ENCODE peak calls at places on chromosomes 5 and 9, in six cellular contexts. K is iris pigment epithelial cell, Y is NCI-H1092 treated with DMSO at 0.1 percent for 48 hours, H is SHP77, L is COR-L47, C is H9. A is an unnamed sample.

GRCh38 chr9:135804588-135805421 is 102.5 kb downstream of the CAMSAP1 start:
- DNase-seq in C (peak), K (peak), H (no peak), L (no peak), Y (no peak), A (peak)

GRCh38 chr5:34775886-34776285 is 63.1 kb upstream of the TTC23L start:
- DNase-seq in K (no peak), H (no peak), C (no peak), Y (no peak), L (no peak), A (no peak)

GRCh38 chr5:170630711-170631141 is 126.9 kb downstream of the KCNIP1 start:
- DNase-seq in Y (no peak), H (no peak), K (no peak), L (no peak), C (no peak), A (no peak)

GRCh38 chr5:104739905-104740304 is 1177.3 kb upstream of the NUDT12 start:
- DNase-seq in L (no peak), K (no peak), C (no peak), Y (no peak), H (no peak), A (no peak)

GRCh38 chr5:113114559-113114958 is 138.0 kb downstream of the DCP2 start:
- DNase-seq in K (no peak), Y (no peak), H (no peak), C (no peak), L (no peak), A (no peak)

GRCh38 chr5:58459276-58459859 is 518 bp downstream of the PLK2 start:
- DNase-seq in K (peak), C (peak), Y (peak), L (peak), H (peak), A (peak)

GRCh38 chr5:177507165-177507564 is 2.5 kb downstream of the DOK3 start:
- DNase-seq in Y (no peak), L (no peak), C (no peak), K (peak), H (peak), A (no peak)

GRCh38 chr9:76302947-76303550 is 91.2 kb downstream of the RFK start:
- DNase-seq in L (peak), C (no peak), H (peak), K (peak), Y (peak), A (no peak)

GRCh38 chr9:132742821-132743311 is 72.6 kb downstream of the GTF3C4 start:
- DNase-seq in L (no peak), Y (no peak), H (no peak), C (peak), K (no peak), A (peak)

GRCh38 chr5:133285583-133286021 is 233.8 kb downstream of the HSPA4 start:
- DNase-seq in L (no peak), C (no peak), H (no peak), K (peak), Y (no peak), A (no peak)

GRCh38 chr5:132259061-132259851 is 1.8 kb downstream of the PDLIM4 start:
- DNase-seq in K (peak), Y (no peak), L (no peak), C (peak), H (peak), A (no peak)

GRCh38 chr5:173707392-173707791 is 90.9 kb upstream of the BOD1 start:
- DNase-seq in L (no peak), H (no peak), Y (no peak), C (no peak), K (peak), A (no peak)

GRCh38 chr5:1975406-1975715 is 92.6 kb upstream of the IRX4 start:
- DNase-seq in H (peak), C (no peak), Y (peak), L (peak), K (no peak), A (no peak)

GRCh38 chr5:125668904-125669303 is 754.3 kb upstream of the GRAMD2B start:
- DNase-seq in K (no peak), L (peak), H (peak), Y (no peak), C (peak), A (no peak)

GRCh38 chr9:86546712-86547111 is 192.5 kb upstream of the TUT7 start:
- DNase-seq in Y (no peak), K (peak), C (no peak), L (no peak), H (peak), A (no peak)

GRCh38 chr5:164649266-164649665 is 1143.8 kb downstream of the MAT2B start:
- DNase-seq in Y (no peak), H (no peak), K (peak), L (no peak), C (no peak), A (no peak)

GRCh38 chr5:86968311-86968753 is 299.4 kb upstream of the RASA1 start:
- DNase-seq in C (no peak), H (no peak), L (peak), Y (peak), K (peak), A (no peak)

GRCh38 chr5:159878988-159879471 is 37.3 kb upstream of the ADRA1B start:
- DNase-seq in C (peak), K (peak), Y (peak), H (peak), L (no peak), A (peak)

GRCh38 chr9:1771094-1771493 is 244.1 kb upstream of the SMARCA2 start:
- DNase-seq in C (no peak), Y (no peak), L (no peak), K (no peak), H (no peak), A (no peak)

GRCh38 chr5:32355694-32356093 is 43.0 kb upstream of the MTMR12 start:
- DNase-seq in K (peak), L (no peak), C (no peak), H (no peak), Y (no peak), A (no peak)

GRCh38 chr5:115461506-115462290 is 82.9 kb downstream of the FEM1C start:
- DNase-seq in L (no peak), C (no peak), Y (no peak), H (no peak), K (peak), A (no peak)

GRCh38 chr9:96391021-96391765 is 7.7 kb upstream of the SLC35D2 start:
- DNase-seq in C (no peak), H (no peak), L (no peak), K (peak), Y (no peak), A (no peak)